ENCODE peak calls at places on chromosomes 12 and 14, in nine cellular contexts. One of them, this sample, is unnamed. For H3K4me1, the result is how much of the 10 kb centered on the place peaks cover.

GRCh38 chr12:2639020-2639298 is 155.8 kb upstream of the FKBP4 start:
- DNase-seq in stomach: no peak
- DNase-seq in transverse colon: peak
- DNase-seq in SK-N-SH: no peak
- DNase-seq in HepG2: no peak
- DNase-seq in A549: no peak
- DNase-seq in tibial nerve: no peak
- DNase-seq in H1: no peak
- DNase-seq in sigmoid colon: no peak
- DNase-seq in this sample: no peak

GRCh38 chr12:101696477-101697196 is 803 bp upstream of the CHPT1 start:
- DNase-seq in H1: no peak
- DNase-seq in stomach: peak
- DNase-seq in tibial nerve: peak
- DNase-seq in SK-N-SH: peak
- DNase-seq in A549: peak
- DNase-seq in sigmoid colon: peak
- DNase-seq in transverse colon: peak
- DNase-seq in HepG2: peak
- DNase-seq in this sample: no peak

GRCh38 chr12:123938679-123939480 is 33.8 kb downstream of the CCDC92 start:
- DNase-seq in A549: peak
- DNase-seq in HepG2: no peak
- DNase-seq in transverse colon: no peak
- DNase-seq in H1: peak
- DNase-seq in SK-N-SH: peak
- DNase-seq in tibial nerve: no peak
- DNase-seq in sigmoid colon: no peak
- DNase-seq in stomach: no peak
- DNase-seq in this sample: no peak

GRCh38 chr12:84856156-84856900 is 56.3 kb downstream of the SLC6A15 start:
- DNase-seq in transverse colon: no peak
- DNase-seq in tibial nerve: no peak
- DNase-seq in HepG2: no peak
- DNase-seq in stomach: no peak
- DNase-seq in sigmoid colon: no peak
- DNase-seq in SK-N-SH: no peak
- DNase-seq in H1: no peak
- DNase-seq in A549: no peak
- DNase-seq in this sample: no peak

GRCh38 chr14:92728781-92729364 is 19.6 kb downstream of the LGMN start:
- DNase-seq in transverse colon: no peak
- DNase-seq in HepG2: no peak
- DNase-seq in stomach: peak
- DNase-seq in sigmoid colon: no peak
- DNase-seq in SK-N-SH: no peak
- DNase-seq in tibial nerve: no peak
- DNase-seq in H1: no peak
- DNase-seq in A549: no peak
- DNase-seq in this sample: no peak

GRCh38 chr12:25670076-25671055 is 117.3 kb upstream of the LMNTD1 start:
- DNase-seq in HepG2: no peak
- DNase-seq in tibial nerve: no peak
- DNase-seq in stomach: no peak
- DNase-seq in A549: no peak
- DNase-seq in SK-N-SH: no peak
- DNase-seq in H1: no peak
- DNase-seq in sigmoid colon: no peak
- DNase-seq in transverse colon: no peak
- DNase-seq in this sample: no peak

GRCh38 chr12:109827566-109828550 is 5.3 kb downstream of the TRPV4 start:
- DNase-seq in H1: no peak
- DNase-seq in SK-N-SH: no peak
- DNase-seq in A549: no peak
- DNase-seq in HepG2: no peak
- DNase-seq in transverse colon: peak
- DNase-seq in tibial nerve: peak
- DNase-seq in sigmoid colon: peak
- DNase-seq in stomach: peak
- DNase-seq in this sample: no peak

GRCh38 chr12:125128806-125129571 is 63.8 kb downstream of the AACS start:
- DNase-seq in A549: no peak
- DNase-seq in SK-N-SH: no peak
- DNase-seq in H1: no peak
- DNase-seq in tibial nerve: no peak
- DNase-seq in sigmoid colon: no peak
- DNase-seq in stomach: no peak
- DNase-seq in transverse colon: no peak
- DNase-seq in HepG2: no peak
- DNase-seq in this sample: no peak

GRCh38 chr14:39232554-39233415 is 930 bp upstream of the MIA2 start:
- DNase-seq in sigmoid colon: no peak
- DNase-seq in transverse colon: no peak
- DNase-seq in stomach: no peak
- DNase-seq in tibial nerve: no peak
- DNase-seq in SK-N-SH: no peak
- DNase-seq in HepG2: peak
- DNase-seq in H1: no peak
- DNase-seq in A549: no peak
- DNase-seq in this sample: peak

GRCh38 chr12:89848732-89849131 is 140.1 kb upstream of the ATP2B1 start:
- DNase-seq in tibial nerve: no peak
- DNase-seq in HepG2: no peak
- DNase-seq in stomach: no peak
- DNase-seq in transverse colon: no peak
- DNase-seq in sigmoid colon: no peak
- DNase-seq in SK-N-SH: no peak
- DNase-seq in H1: no peak
- DNase-seq in A549: no peak
- DNase-seq in this sample: no peak

GRCh38 chr12:26939192-26939832 is 1.0 kb downstream of the FGFR1OP2 start:
- DNase-seq in H1: no peak
- DNase-seq in A549: no peak
- DNase-seq in SK-N-SH: no peak
- DNase-seq in tibial nerve: no peak
- DNase-seq in transverse colon: no peak
- DNase-seq in HepG2: no peak
- DNase-seq in sigmoid colon: no peak
- DNase-seq in stomach: no peak
- DNase-seq in this sample: no peak
- H3K4me1 ChIP-seq in H1: under half
- H3K4me1 ChIP-seq in A549: under half
- H3K4me1 ChIP-seq in SK-N-SH: under half
- H3K4me1 ChIP-seq in tibial nerve: under half
- H3K4me1 ChIP-seq in transverse colon: under half
- H3K4me1 ChIP-seq in HepG2: under half
- H3K4me1 ChIP-seq in sigmoid colon: half or more
- H3K4me1 ChIP-seq in stomach: half or more
- H3K4me1 ChIP-seq in this sample: under half

GRCh38 chr12:13101854-13102375 is 1.6 kb downstream of the GSG1 start:
- DNase-seq in stomach: no peak
- DNase-seq in A549: peak
- DNase-seq in HepG2: peak
- DNase-seq in SK-N-SH: no peak
- DNase-seq in sigmoid colon: no peak
- DNase-seq in tibial nerve: no peak
- DNase-seq in H1: no peak
- DNase-seq in transverse colon: peak
- DNase-seq in this sample: no peak
- TF ChIP-seq EP300 in stomach: no peak
- TF ChIP-seq EP300 in A549: no peak
- TF ChIP-seq EP300 in HepG2: no peak
- TF ChIP-seq EP300 in SK-N-SH: no peak
- TF ChIP-seq EP300 in sigmoid colon: no peak
- TF ChIP-seq EP300 in tibial nerve: no peak
- TF ChIP-seq EP300 in H1: no peak
- TF ChIP-seq EP300 in transverse colon: no peak
- TF ChIP-seq EP300 in this sample: no peak

DNA sequence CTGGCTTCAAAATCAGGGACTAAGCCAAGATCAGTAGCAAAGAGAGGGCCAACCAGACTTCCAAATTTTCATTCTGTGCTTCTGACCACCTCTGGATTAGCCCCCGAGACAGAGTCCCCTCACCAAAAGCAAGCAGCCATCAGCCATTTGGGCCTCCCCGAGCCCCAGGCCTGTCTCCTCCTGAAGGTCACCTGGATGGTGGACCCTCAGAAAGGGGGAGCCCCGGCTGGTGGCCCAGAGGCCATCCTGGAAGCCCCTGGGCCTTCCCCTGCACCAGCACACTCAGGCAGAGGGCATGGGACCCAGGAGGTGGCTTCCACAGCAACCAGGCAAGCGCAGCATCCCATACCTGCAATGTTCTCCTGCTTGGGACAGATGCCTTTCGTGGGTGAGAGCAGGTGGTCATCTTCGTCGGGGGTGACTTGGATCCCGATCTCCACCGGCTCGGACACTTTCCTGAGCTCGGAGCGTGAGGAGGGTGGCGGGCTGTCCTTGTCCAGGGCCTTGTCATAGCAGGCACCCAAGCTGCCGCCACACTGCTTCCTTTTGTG is 14.8 kb downstream of the BCL11B start:
- DNase-seq in A549: no peak
- DNase-seq in transverse colon: no peak
- DNase-seq in stomach: no peak
- DNase-seq in sigmoid colon: no peak
- DNase-seq in H1: no peak
- DNase-seq in tibial nerve: no peak
- DNase-seq in HepG2: no peak
- DNase-seq in SK-N-SH: no peak
- DNase-seq in this sample: no peak
- H3K4me1 ChIP-seq in A549: under half
- H3K4me1 ChIP-seq in transverse colon: under half
- H3K4me1 ChIP-seq in stomach: under half
- H3K4me1 ChIP-seq in sigmoid colon: under half
- H3K4me1 ChIP-seq in H1: under half
- H3K4me1 ChIP-seq in tibial nerve: under half
- H3K4me1 ChIP-seq in HepG2: under half
- H3K4me1 ChIP-seq in SK-N-SH: under half
- H3K4me1 ChIP-seq in this sample: under half

DNA sequence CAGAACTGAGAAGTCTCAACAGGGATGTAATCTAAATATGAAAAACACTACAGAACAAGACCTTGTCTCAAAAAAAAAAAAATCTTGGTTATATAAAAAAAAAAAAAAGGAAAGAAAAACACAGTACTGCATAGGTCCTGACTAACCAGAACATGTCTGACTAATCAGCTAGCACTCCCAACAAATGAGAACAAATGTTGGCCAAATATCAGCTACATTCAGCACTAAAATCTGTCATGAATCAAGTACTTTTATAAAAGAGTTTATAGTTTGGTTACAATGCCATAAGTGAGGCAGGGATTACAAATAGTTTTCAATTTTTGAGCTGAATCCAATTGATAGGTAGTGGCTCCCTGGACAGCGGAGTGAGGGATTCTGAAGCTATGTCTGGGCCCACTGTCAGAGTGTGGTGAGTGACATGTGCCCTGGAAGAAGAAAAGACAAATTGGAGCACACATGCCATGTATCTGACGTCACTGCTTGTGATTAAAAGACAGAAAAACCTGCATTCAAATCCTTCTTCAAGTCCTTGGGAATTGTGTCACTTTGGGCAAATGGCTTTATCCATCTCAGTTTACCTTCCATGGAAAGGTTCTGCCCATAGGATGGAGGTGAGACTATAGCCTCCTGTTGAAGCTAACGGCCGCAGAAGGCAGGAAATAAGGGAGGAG is 5.6 kb upstream of the FAM234B start:
- DNase-seq in H1: no peak
- DNase-seq in sigmoid colon: no peak
- DNase-seq in stomach: no peak
- DNase-seq in HepG2: no peak
- DNase-seq in A549: no peak
- DNase-seq in SK-N-SH: no peak
- DNase-seq in tibial nerve: no peak
- DNase-seq in transverse colon: no peak
- DNase-seq in this sample: no peak
- TF ChIP-seq EP300 in H1: no peak
- TF ChIP-seq EP300 in sigmoid colon: no peak
- TF ChIP-seq EP300 in stomach: no peak
- TF ChIP-seq EP300 in HepG2: no peak
- TF ChIP-seq EP300 in A549: no peak
- TF ChIP-seq EP300 in SK-N-SH: no peak
- TF ChIP-seq EP300 in tibial nerve: no peak
- TF ChIP-seq EP300 in transverse colon: no peak
- TF ChIP-seq EP300 in this sample: no peak

DNA sequence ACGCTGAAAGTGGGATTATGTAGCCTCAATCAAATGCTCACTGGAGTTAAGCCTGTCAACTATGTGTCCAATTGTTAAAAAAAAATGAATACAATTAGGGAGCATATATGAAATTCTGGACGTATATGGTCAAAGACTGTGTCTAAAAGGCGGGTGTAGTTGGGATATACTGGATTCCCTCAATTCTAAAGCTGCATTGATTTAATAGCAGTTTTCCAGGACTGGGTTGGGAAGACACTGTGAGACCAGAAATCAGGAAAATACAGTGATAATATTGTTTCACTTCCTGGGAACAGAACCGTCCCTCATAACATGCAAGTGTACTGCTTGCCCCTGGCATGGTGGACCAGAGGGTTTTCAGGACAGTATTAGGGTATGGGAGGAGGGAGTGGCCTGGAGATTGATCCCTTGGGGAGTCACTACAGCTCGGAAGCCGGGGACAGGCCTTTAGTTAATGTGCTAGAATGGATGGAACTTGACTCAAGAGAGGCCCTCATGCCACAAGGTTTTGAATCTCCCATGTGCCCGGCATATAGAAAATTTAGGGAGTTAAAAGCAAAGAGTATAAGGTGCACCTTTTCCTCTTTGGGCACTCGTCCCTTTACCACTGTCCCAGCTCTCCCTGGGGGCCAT is 161.7 kb downstream of the ZFP36L1 start:
- DNase-seq in transverse colon: no peak
- DNase-seq in SK-N-SH: no peak
- DNase-seq in HepG2: no peak
- DNase-seq in H1: peak
- DNase-seq in sigmoid colon: no peak
- DNase-seq in A549: no peak
- DNase-seq in tibial nerve: no peak
- DNase-seq in stomach: no peak
- DNase-seq in this sample: no peak
- H3K4me1 ChIP-seq in transverse colon: under half
- H3K4me1 ChIP-seq in SK-N-SH: under half
- H3K4me1 ChIP-seq in HepG2: half or more
- H3K4me1 ChIP-seq in H1: under half
- H3K4me1 ChIP-seq in sigmoid colon: half or more
- H3K4me1 ChIP-seq in A549: under half
- H3K4me1 ChIP-seq in tibial nerve: under half
- H3K4me1 ChIP-seq in stomach: half or more
- H3K4me1 ChIP-seq in this sample: under half